ENCODE peak calls at places on chromosomes 11 and 22, in four cellular contexts. N is activated T-cell treated with anti-CD3 and anti-CD28 coated beads for 48 hours; T is suprapubic skin; Q is stimulated activated CD4-positive, alpha-beta T cell treated with anti-CD3 and anti-CD28 coated beads, Interleukin-4, amount 100 ng/mL, for 1 hour. S is an unnamed sample.

GRCh38 chr11:27700351-27701261 is at the start of gene BDNF:
- DNase-seq in N (no peak), Q (no peak), T (no peak), S (no peak)

GRCh38 chr22:38843716-38844660 is at the start of gene NPTXR:
- DNase-seq in T (no peak), Q (peak; percentile 55), N (peak; percentile 27), S (no peak)

GRCh38 chr11:12822623-12823022 is 148.4 kb downstream of the TEAD1 start:
- DNase-seq in Q (no peak), T (no peak), N (no peak), S (no peak)

GRCh38 chr11:12200359-12201015 is 90.1 kb downstream of the MICAL2 start:
- DNase-seq in T (no peak), N (no peak), Q (no peak), S (no peak)

GRCh38 chr11:12079726-12080556 is 30.4 kb upstream of the MICAL2 start:
- DNase-seq in Q (no peak), T (peak; percentile 81), N (no peak), S (peak; percentile 91)

GRCh38 chr11:114250993-114251796 is 45.0 kb upstream of the NNMT start:
- DNase-seq in Q (no peak), N (no peak), T (no peak), S (no peak)

GRCh38 chr11:120952503-120953229 is 71.2 kb upstream of the TBCEL start:
- DNase-seq in T (no peak), Q (peak; percentile 62), N (peak; percentile 58), S (peak; percentile 78)

GRCh38 chr22:27625769-27626674 is 175.5 kb downstream of the MN1 start:
- DNase-seq in Q (no peak), N (no peak), T (no peak), S (no peak)

GRCh38 chr11:115941481-115941993 is 437.3 kb upstream of the CADM1 start:
- DNase-seq in N (peak; percentile 4), T (no peak), Q (no peak), S (peak; percentile 95)

S was measured in COLO829.